ENCODE peak calls at places on chromosomes 5 and 9, in four cellular contexts. One of them, this sample, is unnamed.

GRCh38 chr5:138276402-138277054 is 2.1 kb upstream of the GFRA3 start:
- DNase-seq in T-helper 1 cell: no peak
- DNase-seq in activated T-cell treated with anti-CD3 and anti-CD28 coated beads for 1 hour: no peak
- DNase-seq in GM06990: no peak
- DNase-seq in this sample: no peak

GRCh38 chr5:54460181-54460919 is 4.9 kb downstream of the HSPB3 start:
- DNase-seq in activated T-cell treated with anti-CD3 and anti-CD28 coated beads for 1 hour: no peak
- DNase-seq in T-helper 1 cell: no peak
- DNase-seq in GM06990: no peak
- DNase-seq in this sample: no peak

GRCh38 chr5:14452685-14453084 is 128.9 kb upstream of the OTULINL start:
- DNase-seq in activated T-cell treated with anti-CD3 and anti-CD28 coated beads for 1 hour: no peak
- DNase-seq in GM06990: no peak
- DNase-seq in T-helper 1 cell: no peak
- DNase-seq in this sample: no peak

GRCh38 chr5:21672911-21673310 is 1180.2 kb downstream of the CDH12 start:
- DNase-seq in T-helper 1 cell: no peak
- DNase-seq in activated T-cell treated with anti-CD3 and anti-CD28 coated beads for 1 hour: no peak
- DNase-seq in GM06990: no peak
- DNase-seq in this sample: no peak

GRCh38 chr5:150428106-150428876 is 15.6 kb upstream of the CD74 start:
- DNase-seq in T-helper 1 cell: no peak
- DNase-seq in GM06990: no peak
- DNase-seq in activated T-cell treated with anti-CD3 and anti-CD28 coated beads for 1 hour: no peak
- DNase-seq in this sample: no peak

GRCh38 chr9:126374366-126374781 is 47.7 kb downstream of the MVB12B start:
- DNase-seq in activated T-cell treated with anti-CD3 and anti-CD28 coated beads for 1 hour: no peak
- DNase-seq in T-helper 1 cell: no peak
- DNase-seq in GM06990: no peak
- DNase-seq in this sample: no peak

GRCh38 chr5:53991942-53992341 is 318.4 kb downstream of the ARL15 start:
- DNase-seq in activated T-cell treated with anti-CD3 and anti-CD28 coated beads for 1 hour: no peak
- DNase-seq in T-helper 1 cell: no peak
- DNase-seq in GM06990: no peak
- DNase-seq in this sample: no peak

GRCh38 chr9:75063556-75064305 is 24.2 kb downstream of the NMRK1 start:
- DNase-seq in activated T-cell treated with anti-CD3 and anti-CD28 coated beads for 1 hour: no peak
- DNase-seq in GM06990: no peak
- DNase-seq in T-helper 1 cell: no peak
- DNase-seq in this sample: no peak